ENCODE peak calls at places on chromosomes 5 and 9, in four cellular contexts. C is HepG2, E is K562, O is GM12878. G is an unnamed sample.

GRCh38 chr9:87479801-87480201 is 17.9 kb upstream of the DAPK1 start:
- DNase-seq in E (no peak), O (peak), C (peak), G (no peak)

GRCh38 chr9:126217121-126217520 is 109.5 kb upstream of the MVB12B start:
- DNase-seq in O (no peak), C (no peak), E (no peak), G (no peak)

GRCh38 chr9:108057421-108058136 is 568.0 kb upstream of the KLF4 start:
- DNase-seq in O (no peak), E (no peak), C (no peak), G (no peak)

GRCh38 chr9:95626885-95627558 is 110.3 kb upstream of the PTCH1 start:
- DNase-seq in E (no peak), O (no peak), C (no peak), G (no peak)

GRCh38 chr5:129972774-129973173 is 68.5 kb downstream of the CHSY3 start:
- DNase-seq in C (no peak), O (no peak), E (no peak), G (no peak)

GRCh38 chr9:121815084-121815483 is 163.7 kb downstream of the DAB2IP start:
- DNase-seq in C (no peak), O (no peak), E (no peak), G (no peak)

GRCh38 chr5:141564216-141564692 is 54.5 kb downstream of the DIAPH1 start:
- DNase-seq in E (peak), O (peak), C (peak), G (peak)

GRCh38 chr9:69809304-69809863 is 11.2 kb upstream of the CFAP95 start:
- DNase-seq in E (no peak), O (no peak), C (no peak), G (peak)

GRCh38 chr5:21806943-21807342 is 1046.2 kb downstream of the CDH12 start:
- DNase-seq in C (no peak), O (no peak), E (no peak), G (no peak)

GRCh38 chr9:121987312-121987711 is 105.8 kb downstream of the TTLL11 start:
- DNase-seq in C (no peak), O (no peak), E (no peak), G (no peak)

GRCh38 chr5:73030995-73031394 is 75.2 kb downstream of the FCHO2 start:
- DNase-seq in O (no peak), C (peak), E (no peak), G (no peak)

GRCh38 chr9:14209399-14209990 is 104.4 kb downstream of the NFIB start:
- DNase-seq in C (no peak), E (no peak), O (no peak), G (no peak)

GRCh38 chr9:136545966-136546696 is at the start of gene NOTCH1:
- DNase-seq in O (peak), C (peak), E (peak), G (no peak)

GRCh38 chr9:136543280-136543679 is 2.6 kb downstream of the NOTCH1 start:
- DNase-seq in O (no peak), E (no peak), C (no peak), G (no peak)

GRCh38 chr9:136543830-136544548 is 1.9 kb downstream of the NOTCH1 start:
- DNase-seq in C (peak), E (no peak), O (no peak), G (no peak)

GRCh38 chr9:136545065-136545965 is 533 bp downstream of the NOTCH1 start:
- DNase-seq in E (peak), O (no peak), C (no peak), G (no peak)

GRCh38 chr9:136544549-136545064 is 1.2 kb downstream of the NOTCH1 start:
- DNase-seq in C (no peak), O (no peak), E (peak), G (no peak)
- TF ChIP-seq CREB1 in C (no peak), O (no peak), E (no peak), G (no peak)

GRCh38 chr5:74589204-74590056 is 51.1 kb downstream of the ENC1 start:
- DNase-seq in C (no peak), E (no peak), O (no peak), G (no peak)
- TF ChIP-seq CEBPB in C (no peak), E (no peak), O (no peak), G (no peak)

DNA sequence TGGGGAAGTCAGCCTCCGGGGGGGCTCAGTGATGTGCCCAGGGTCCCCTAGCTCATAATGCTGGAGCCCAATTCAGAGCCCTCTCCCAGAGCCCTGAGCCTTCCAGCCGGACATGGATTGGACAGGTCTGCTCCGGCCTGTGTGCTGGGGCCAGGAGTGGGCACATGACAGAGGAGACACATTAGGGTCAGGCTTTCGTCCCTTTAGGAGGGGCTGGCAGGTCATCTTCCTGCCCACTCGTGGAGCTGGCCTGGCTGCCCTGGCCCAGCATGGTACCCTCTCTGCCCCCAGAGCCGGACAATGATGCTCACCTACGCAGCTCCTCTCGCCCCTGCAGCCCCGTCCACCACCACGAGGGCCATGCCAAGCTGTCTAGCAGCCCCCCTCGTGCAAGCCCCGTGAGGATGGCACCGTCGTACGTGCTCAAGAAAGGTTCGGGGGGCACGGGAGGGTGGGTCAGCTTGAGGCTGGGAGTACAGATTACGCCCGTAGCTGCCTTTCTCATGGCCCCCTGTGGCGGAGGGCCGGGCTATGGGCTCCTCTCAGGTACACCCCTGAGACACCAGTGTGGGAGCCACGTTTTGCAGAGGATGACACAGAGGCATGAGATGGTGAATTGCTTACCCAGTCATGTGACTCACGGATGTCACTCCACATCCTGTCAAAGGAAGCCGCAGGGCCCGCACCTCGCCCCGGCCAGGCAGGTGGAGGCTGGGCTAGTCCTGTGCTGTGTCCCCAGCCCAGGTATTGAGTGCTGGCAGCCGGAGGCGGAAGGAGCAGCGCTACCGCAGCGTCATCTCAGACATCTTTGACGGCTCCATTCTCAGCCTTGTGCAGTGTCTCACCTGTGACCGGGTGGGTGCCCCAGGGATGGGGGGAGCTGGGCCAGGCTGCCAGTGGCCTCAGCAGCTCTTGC is 33.6 kb downstream of the USP20 start:
- DNase-seq in O (no peak), C (no peak), E (no peak), G (no peak)
- TF ChIP-seq CREB1 in O (no peak), C (no peak), E (no peak), G (no peak)

DNA sequence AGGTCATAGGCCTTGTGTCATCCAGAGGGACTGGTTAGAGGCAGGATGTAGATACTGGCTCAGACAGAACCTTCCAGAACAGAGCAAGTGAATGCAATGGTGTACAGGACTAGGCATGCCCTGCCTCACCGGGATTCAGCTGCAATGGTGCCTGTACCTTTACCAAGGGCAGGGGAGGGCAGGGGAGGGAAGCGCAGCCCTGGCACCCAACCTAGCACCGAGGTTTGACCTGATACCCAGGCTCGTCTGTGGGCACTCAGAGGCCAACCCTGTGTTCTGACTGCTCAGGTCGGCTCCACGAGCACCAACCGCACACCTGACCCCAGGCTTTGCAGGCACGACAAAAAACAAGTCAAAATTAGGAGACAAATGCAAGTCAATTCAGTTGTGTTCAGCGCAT is 47.3 kb upstream of the GFPT2 start:
- DNase-seq in O (no peak), E (no peak), C (no peak), G (no peak)
- TF ChIP-seq CEBPB in O (no peak), E (no peak), C (no peak), G (no peak)

DNA sequence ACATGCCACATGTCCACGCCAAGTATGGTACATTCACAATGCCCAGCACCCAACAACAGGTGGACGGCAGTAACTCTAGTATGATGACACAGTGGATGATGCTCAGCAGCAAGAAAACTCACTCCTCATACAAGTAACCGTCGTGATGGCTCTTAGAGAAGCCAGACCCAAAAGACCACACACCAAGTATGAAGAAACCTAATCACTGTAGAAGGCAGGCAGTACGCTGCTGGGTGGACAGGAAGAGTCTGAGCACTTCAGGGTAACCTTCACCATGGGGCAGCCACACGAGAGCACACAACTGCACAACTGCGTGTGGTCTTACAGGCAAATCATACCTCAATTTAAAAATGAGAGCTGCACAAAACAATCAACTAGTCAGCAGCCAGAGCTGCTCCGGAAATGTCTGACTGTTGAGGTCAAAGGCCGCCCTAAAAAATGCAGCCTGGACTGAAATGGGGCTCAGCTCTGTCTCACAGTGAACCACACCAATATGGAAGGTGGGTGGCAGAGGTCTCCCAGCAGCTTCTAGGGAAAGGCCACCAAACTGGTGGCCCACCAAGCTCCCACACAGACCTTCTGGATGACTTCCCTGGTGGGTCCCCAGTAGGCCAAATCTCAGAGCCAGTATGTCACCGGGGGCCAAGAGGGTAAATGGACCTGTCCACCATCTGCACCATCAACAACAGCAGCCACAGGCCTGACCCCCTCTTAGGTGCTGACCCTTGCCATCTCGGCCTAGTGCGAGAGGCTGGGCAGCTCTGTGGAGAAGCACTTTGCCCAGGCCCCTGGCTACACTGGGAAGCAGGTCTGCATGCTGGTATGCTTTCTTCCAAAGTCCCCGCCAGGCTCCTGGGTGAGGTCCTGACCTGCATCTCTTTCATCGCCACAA is 17.8 kb downstream of the BICD2 start:
- DNase-seq in O (no peak), C (peak), E (no peak), G (no peak)
- TF ChIP-seq CREB1 in O (no peak), C (no peak), E (no peak), G (no peak)

GRCh38 chr5:147697380-147697779 is 85.1 kb downstream of the JAKMIP2 start:
- DNase-seq in E (no peak), O (no peak), C (no peak), G (no peak)

GRCh38 chr5:147704544-147704943 is 78.0 kb downstream of the JAKMIP2 start:
- DNase-seq in E (no peak), C (no peak), O (no peak), G (no peak)

GRCh38 chr5:147699496-147700088 is 82.9 kb downstream of the JAKMIP2 start:
- DNase-seq in C (no peak), O (no peak), E (no peak), G (no peak)

GRCh38 chr5:147701468-147701867 is 81.1 kb downstream of the JAKMIP2 start:
- DNase-seq in C (no peak), O (no peak), E (no peak), G (no peak)
- TF ChIP-seq CEBPB in C (no peak), O (no peak), E (no peak), G (no peak)

G was measured in H1.